ENCODE peak calls at places on chromosomes 12 and 14, in six cellular contexts. V is BJ, E is Calu3, H is HEK293T, C is B cell, L is astrocyte of the spinal cord. F is an unnamed sample.

GRCh38 chr12:105570944-105571343 is 240.5 kb downstream of the C12orf75 start:
- DNase-seq in V (no peak), E (no peak), L (no peak), C (no peak), H (no peak), F (no peak)

GRCh38 chr12:99157946-99158345 is 489.6 kb upstream of the GARIN6 start:
- DNase-seq in V (no peak), E (no peak), L (peak), C (no peak), H (no peak), F (no peak)

GRCh38 chr14:74881425-74882102 is at the start of gene DLST:
- DNase-seq in V (no peak), C (peak), H (peak), L (peak), E (peak), F (peak)

GRCh38 chr12:31019561-31020308 is 53.9 kb upstream of the DDX11 start:
- DNase-seq in C (no peak), H (no peak), E (no peak), L (no peak), V (no peak), F (no peak)

GRCh38 chr12:104656383-104656782 is 199.6 kb downstream of the CHST11 start:
- DNase-seq in E (no peak), C (no peak), L (peak), H (no peak), V (no peak), F (no peak)

GRCh38 chr14:56648508-56649301 is 69.1 kb downstream of the TMEM260 start:
- DNase-seq in C (no peak), V (no peak), L (no peak), E (no peak), H (no peak), F (no peak)

GRCh38 chr14:96536807-96537206 is 34.6 kb downstream of the PAPOLA start:
- DNase-seq in H (no peak), V (no peak), E (no peak), C (no peak), L (no peak), F (no peak)

GRCh38 chr14:85535916-85536834 is 6.2 kb downstream of the FLRT2 start:
- DNase-seq in E (no peak), C (no peak), L (peak), V (no peak), H (no peak), F (no peak)

GRCh38 chr12:39966738-39967137 is 139.1 kb downstream of the SLC2A13 start:
- DNase-seq in L (no peak), C (no peak), V (no peak), H (no peak), E (no peak), F (no peak)

GRCh38 chr14:58100735-58101368 is 51.2 kb downstream of the ARMH4 start:
- DNase-seq in E (no peak), L (peak), H (no peak), V (no peak), C (no peak), F (no peak)

GRCh38 chr14:50447491-50447890 is 50.8 kb upstream of the CDKL1 start:
- DNase-seq in V (no peak), L (no peak), H (no peak), E (no peak), C (no peak), F (no peak)

GRCh38 chr14:52073251-52073650 is 4.4 kb upstream of the NID2 start:
- DNase-seq in C (no peak), E (no peak), V (no peak), H (no peak), L (no peak), F (no peak)

GRCh38 chr14:101959277-101959676 is 5.1 kb upstream of the DYNC1H1 start:
- DNase-seq in C (no peak), V (no peak), E (no peak), H (no peak), L (no peak), F (no peak)

GRCh38 chr12:101076940-101077351 is 133.1 kb downstream of the SLC5A8 start:
- DNase-seq in L (no peak), E (no peak), H (no peak), C (no peak), V (peak), F (no peak)

GRCh38 chr14:92352158-92352985 is 29.4 kb downstream of the SLC24A4 start:
- DNase-seq in V (no peak), E (no peak), H (peak), C (no peak), L (no peak), F (no peak)

GRCh38 chr12:65598688-65599087 is 225.6 kb upstream of the HMGA2 start:
- DNase-seq in C (no peak), H (no peak), V (no peak), L (no peak), E (no peak), F (no peak)

GRCh38 chr14:33765251-33765650 is 185.6 kb downstream of the EGLN3 start:
- DNase-seq in E (no peak), C (no peak), H (peak), L (peak), V (no peak), F (no peak)

GRCh38 chr12:83323866-83324265 is 637.2 kb downstream of the TMTC2 start:
- DNase-seq in L (no peak), E (no peak), C (no peak), V (no peak), H (no peak), F (no peak)

GRCh38 chr12:32051511-32052299 is 54.9 kb upstream of the BICD1 start:
- DNase-seq in E (peak), L (peak), H (no peak), C (no peak), V (peak), F (no peak)

GRCh38 chr12:22284871-22285270 is 49.6 kb downstream of the ST8SIA1 start:
- DNase-seq in V (no peak), C (no peak), E (no peak), L (no peak), H (no peak), F (no peak)

GRCh38 chr12:56593909-56594621 is 36.1 kb downstream of the BAZ2A start:
- DNase-seq in V (peak), E (peak), H (peak), L (peak), C (peak), F (peak)

GRCh38 chr12:119340604-119341003 is 6.1 kb downstream of the CCDC60 start:
- DNase-seq in V (no peak), L (no peak), C (no peak), H (no peak), E (no peak), F (no peak)

GRCh38 chr14:51977075-51977474 is 12.3 kb upstream of the RTRAF start:
- DNase-seq in C (no peak), V (no peak), L (no peak), H (no peak), E (no peak), F (no peak)

GRCh38 chr14:49464885-49465284 is 121.3 kb downstream of the RPS29 start:
- DNase-seq in C (no peak), H (peak), L (no peak), E (peak), V (no peak), F (peak)

GRCh38 chr14:32193532-32193931 is 8.3 kb upstream of the RNU6-7 start:
- DNase-seq in V (no peak), L (no peak), H (no peak), E (no peak), C (no peak), F (no peak)

GRCh38 chr14:78701246-78701645 is 531.1 kb downstream of the NRXN3 start:
- DNase-seq in H (no peak), L (peak), V (no peak), C (no peak), E (no peak), F (no peak)

GRCh38 chr14:65961004-65961403 is 525.2 kb upstream of the CCDC196 start:
- DNase-seq in H (peak), V (no peak), L (peak), E (peak), C (peak), F (peak)

GRCh38 chr12:105109465-105110212 is 2.1 kb downstream of the WASHC4 start:
- DNase-seq in V (no peak), L (peak), C (no peak), E (peak), H (no peak), F (no peak)

GRCh38 chr14:74922752-74923401 is at the start of gene RPS6KL1:
- DNase-seq in E (peak), V (no peak), L (peak), H (peak), C (peak), F (peak)

GRCh38 chr12:85564786-85565185 is 271.4 kb downstream of the RASSF9 start:
- DNase-seq in V (no peak), C (no peak), H (no peak), E (no peak), L (no peak), F (no peak)

GRCh38 chr12:128823216-128823915 is 392 bp downstream of the SLC15A4 start:
- DNase-seq in E (peak), V (no peak), C (peak), L (no peak), H (peak), F (peak)

GRCh38 chr14:71328183-71328582 is 420.9 kb downstream of the PCNX1 start:
- DNase-seq in V (no peak), C (peak), E (no peak), H (no peak), L (no peak), F (no peak)

GRCh38 chr12:128772249-128772648 is 51.5 kb downstream of the SLC15A4 start:
- DNase-seq in C (no peak), E (no peak), L (no peak), V (no peak), H (no peak), F (no peak)